ENCODE peak calls at places on chromosomes 2 and 18, in ten cellular contexts. T is Peyer's patch, L is IMR-90, N is body of pancreas, R is ovary, M is psoas muscle, J is transverse colon, A is pancreas, Z is DND-41, P is mucosa of descending colon. O is an unnamed sample.

GRCh38 chr2:142142595-142142994 is 11.8 kb upstream of the LRP1B start:
- DNase-seq in T (no peak), L (no peak), N (no peak), R (no peak), M (no peak), J (no peak), A (no peak), Z (no peak), P (no peak), O (no peak)

GRCh38 chr2:240247241-240247867 is 106.9 kb upstream of the OTOS start:
- DNase-seq in T (no peak), L (no peak), N (no peak), R (no peak), M (no peak), J (no peak), A (no peak), Z (no peak), P (no peak), O (no peak)

GRCh38 chr2:42096869-42097591 is 49.2 kb downstream of the PKDCC start:
- DNase-seq in T (no peak), L (no peak), N (no peak), R (no peak), M (no peak), J (no peak), A (peak; percentile 40), Z (no peak), P (no peak), O (no peak)

GRCh38 chr2:23390152-23390551 is 5.2 kb downstream of the KLHL29 start:
- DNase-seq in T (no peak), L (no peak), N (no peak), R (no peak), M (no peak), J (no peak), A (no peak), Z (peak; percentile 81), P (no peak), O (no peak)

GRCh38 chr2:220033546-220033945 is 406.1 kb downstream of the SLC4A3 start:
- DNase-seq in T (no peak), L (peak; percentile 3), N (no peak), R (no peak), M (no peak), J (no peak), A (no peak), Z (no peak), P (no peak), O (no peak)

GRCh38 chr2:64063454-64063853 is 44.2 kb upstream of the VPS54 start:
- DNase-seq in T (no peak), L (no peak), N (no peak), R (no peak), M (no peak), J (no peak), A (no peak), Z (no peak), P (no peak), O (no peak)

GRCh38 chr2:56476509-56477071 is 292.8 kb downstream of the CCDC85A start:
- DNase-seq in T (no peak), L (no peak), N (peak; percentile 66), R (no peak), M (no peak), J (no peak), A (peak; percentile 18), Z (no peak), P (no peak), O (no peak)

GRCh38 chr2:63903003-63903402 is 61.3 kb downstream of the UGP2 start:
- DNase-seq in T (no peak), L (peak; percentile 26), N (no peak), R (no peak), M (no peak), J (no peak), A (no peak), Z (no peak), P (no peak), O (no peak)

GRCh38 chr2:1796581-1796930 is 52.2 kb upstream of the PXDN start:
- DNase-seq in T (no peak), L (no peak), N (no peak), R (no peak), M (no peak), J (no peak), A (no peak), Z (no peak), P (no peak), O (no peak)

GRCh38 chr2:48195168-48195567 is 288.9 kb upstream of the FBXO11 start:
- DNase-seq in T (no peak), L (no peak), N (no peak), R (no peak), M (no peak), J (no peak), A (no peak), Z (no peak), P (no peak), O (no peak)

GRCh38 chr2:3667151-3667631 is 9.2 kb downstream of the ALLC start:
- DNase-seq in T (peak; percentile 39), L (peak; percentile 92), N (no peak), R (no peak), M (no peak), J (no peak), A (no peak), Z (no peak), P (no peak), O (no peak)

GRCh38 chr2:52347292-52347691 is 1315.4 kb upstream of the NRXN1 start:
- DNase-seq in T (no peak), L (no peak), N (no peak), R (no peak), M (no peak), J (no peak), A (no peak), Z (no peak), P (no peak), O (no peak)

GRCh38 chr2:173205375-173205774 is 129.7 kb downstream of the MAP3K20 start:
- DNase-seq in T (peak; percentile 67), L (peak; percentile 28), N (peak; percentile 38), R (peak; percentile 80), M (peak; percentile 78), J (peak; percentile 56), A (no peak), Z (no peak), P (peak; percentile 43), O (peak; percentile 78)

GRCh38 chr18:13382683-13382989 is 164.1 kb downstream of the LDLRAD4 start:
- DNase-seq in T (peak; percentile 47), L (no peak), N (no peak), R (no peak), M (no peak), J (no peak), A (no peak), Z (no peak), P (peak; percentile 32), O (no peak)

GRCh38 chr2:200308001-200308400 is 1.5 kb downstream of the SPATS2L start:
- DNase-seq in T (no peak), L (peak; percentile 61), N (no peak), R (no peak), M (no peak), J (no peak), A (no peak), Z (no peak), P (no peak), O (no peak)

GRCh38 chr2:128367601-128368359 is 49.1 kb upstream of the HS6ST1 start:
- DNase-seq in T (peak; percentile 37), L (no peak), N (no peak), R (no peak), M (no peak), J (no peak), A (no peak), Z (no peak), P (no peak), O (no peak)

GRCh38 chr2:234191819-234192407 is 141.4 kb downstream of the SPP2 start:
- DNase-seq in T (no peak), L (peak; percentile 6), N (no peak), R (no peak), M (no peak), J (no peak), A (no peak), Z (peak; percentile 79), P (no peak), O (no peak)

GRCh38 chr2:227939271-227940027 is 68.0 kb downstream of the DAW1 start:
- DNase-seq in T (no peak), L (peak; percentile 15), N (peak; percentile 27), R (no peak), M (no peak), J (no peak), A (no peak), Z (no peak), P (peak; percentile 9), O (no peak)
- TF ChIP-seq CTCF in T (no peak), L (peak; percentile 25), N (peak; percentile 26), R (no peak), M (no peak), J (peak; percentile 27), A (no peak), Z (peak; percentile 45), P (peak; percentile 8), O (no peak)

GRCh38 chr2:100673115-100673514 is 110.3 kb downstream of the PDCL3 start:
- DNase-seq in T (no peak), L (no peak), N (no peak), R (no peak), M (no peak), J (no peak), A (no peak), Z (no peak), P (no peak), O (no peak)
- H3K4me1 ChIP-seq in T (no peaks in the 10 kb centered on the region), L (no peaks in the 10 kb centered on the region), N (no peaks in the 10 kb centered on the region), R (no peaks in the 10 kb centered on the region), M (no peaks in the 10 kb centered on the region), J (no peaks in the 10 kb centered on the region), A (no peaks in the 10 kb centered on the region), Z (no peaks in the 10 kb centered on the region), P (no peaks in the 10 kb centered on the region), O (no peaks in the 10 kb centered on the region)

GRCh38 chr2:10832228-10832936 is 19.8 kb upstream of the PDIA6 start:
- DNase-seq in T (peak; percentile 90), L (peak; percentile 77), N (peak; percentile 86), R (peak; percentile 82), M (peak; percentile 75), J (peak; percentile 83), A (peak; percentile 83), Z (peak; percentile 81), P (peak; percentile 83), O (peak; percentile 83)
- TF ChIP-seq CTCF in T (peak; percentile 89), L (peak; percentile 97), N (peak; percentile 95), R (peak; percentile 83), M (peak; percentile 98), J (peak; percentile 95), A (peak; percentile 99), Z (peak; percentile 98), P (peak; percentile 87), O (peak; percentile 99)

GRCh38 chr2:165632594-165632993 is 161.5 kb downstream of the GALNT3 start:
- DNase-seq in T (no peak), L (no peak), N (no peak), R (no peak), M (no peak), J (no peak), A (no peak), Z (no peak), P (no peak), O (no peak)

GRCh38 chr2:165627463-165627862 is 158.0 kb downstream of the CSRNP3 start:
- DNase-seq in T (no peak), L (peak; percentile 73), N (no peak), R (no peak), M (no peak), J (no peak), A (no peak), Z (no peak), P (no peak), O (no peak)

GRCh38 chr2:165629776-165630175 is 160.3 kb downstream of the CSRNP3 start:
- DNase-seq in T (no peak), L (no peak), N (no peak), R (no peak), M (no peak), J (no peak), A (no peak), Z (no peak), P (no peak), O (no peak)

GRCh38 chr2:165633431-165633830 is 160.6 kb downstream of the GALNT3 start:
- DNase-seq in T (no peak), L (no peak), N (no peak), R (no peak), M (no peak), J (no peak), A (no peak), Z (no peak), P (no peak), O (no peak)

GRCh38 chr2:165630276-165630675 is 160.8 kb downstream of the CSRNP3 start:
- DNase-seq in T (no peak), L (no peak), N (no peak), R (no peak), M (no peak), J (no peak), A (no peak), Z (no peak), P (no peak), O (no peak)
- H3K4me1 ChIP-seq in T (no peaks in the 10 kb centered on the region), L (no peaks in the 10 kb centered on the region), N (no peaks in the 10 kb centered on the region), R (peaks cover 1% of the 10 kb centered on the region), M (no peaks in the 10 kb centered on the region), J (no peaks in the 10 kb centered on the region), A (no peaks in the 10 kb centered on the region), Z (no peaks in the 10 kb centered on the region), P (no peaks in the 10 kb centered on the region), O (no peaks in the 10 kb centered on the region)

O was measured in right lobe of liver.